ENCODE peak calls at places on chromosomes 7 and 10, in six cellular contexts. N is HAP-1; T is astrocyte of the cerebellum; R is NCI-H1417 treated with DMSO at 0.1 percent for 48 hours; K is CD4-positive, alpha-beta T cell; W is NCI-H1105. U is an unnamed sample.
A peak's percentile ranks its signal among the peaks of the same experiment; 100 is the strongest.

GRCh38 chr7:158374586-158374985 is 213.0 kb downstream of the PTPRN2 start:
- DNase-seq in N (no peak), T (no peak), R (no peak), K (no peak), W (no peak), U (no peak)

GRCh38 chr10:126222736-126223511 is 165.4 kb downstream of the ADAM12 start:
- DNase-seq in N (no peak), T (no peak), R (no peak), K (no peak), W (no peak), U (no peak)

GRCh38 chr7:15086882-15087281 is 184.3 kb upstream of the DGKB start:
- DNase-seq in N (no peak), T (no peak), R (no peak), K (no peak), W (no peak), U (no peak)

GRCh38 chr7:80047856-80048459 is 86.7 kb upstream of the GNAI1 start:
- DNase-seq in N (no peak), T (no peak), R (peak; percentile 64), K (no peak), W (no peak), U (no peak)

GRCh38 chr10:122310311-122311050 is 39.4 kb downstream of the BTBD16 start:
- DNase-seq in N (no peak), T (no peak), R (no peak), K (no peak), W (no peak), U (no peak)

GRCh38 chr7:41054960-41055700 is 647.8 kb downstream of the INHBA start:
- DNase-seq in N (no peak), T (no peak), R (no peak), K (no peak), W (no peak), U (no peak)

GRCh38 chr7:144568234-144568633 is 164.7 kb upstream of the NOBOX start:
- DNase-seq in N (no peak), T (no peak), R (no peak), K (no peak), W (no peak), U (no peak)

GRCh38 chr10:33349273-33349672 is 14.8 kb upstream of the NRP1 start:
- DNase-seq in N (no peak), T (no peak), R (no peak), K (no peak), W (no peak), U (no peak)

GRCh38 chr7:99320371-99320770 is 5.3 kb upstream of the ARPC1A start:
- DNase-seq in N (peak; percentile 79), T (no peak), R (no peak), K (no peak), W (no peak), U (no peak)

GRCh38 chr7:727104-727805 is at the start of gene PRKAR1B:
- DNase-seq in N (peak; percentile 8), T (no peak), R (peak; percentile 7), K (peak; percentile 19), W (peak; percentile 48), U (peak; percentile 50)

GRCh38 chr10:81949283-81949682 is 74.3 kb downstream of the NRG3 start:
- DNase-seq in N (no peak), T (no peak), R (no peak), K (no peak), W (no peak), U (no peak)